ENCODE peak calls at places on chromosome 9, in ten cellular contexts. F is body of pancreas; P is K562; B is ovary; I is neural progenitor cell; R is PC-9; G is uterus; T is CD4-positive, CD25-positive, alpha-beta regulatory T cell; N is psoas muscle; X is kidney. V is an unnamed sample.

GRCh38 chr9:137029058-137029922 is 1.3 kb upstream of the ABCA2 start:
- DNase-seq in G (peak; percentile 72), T (peak; percentile 60), P (peak; percentile 81), N (peak; percentile 85), I (peak; percentile 86), F (peak; percentile 79), B (peak; percentile 74), X (peak; percentile 91), R (peak; percentile 86), V (peak; percentile 44)

GRCh38 chr9:112078432-112078831 is 96.7 kb downstream of the SUSD1 start:
- DNase-seq in I (no peak), P (no peak), G (no peak), F (no peak), X (no peak), R (peak; percentile 68), N (no peak), B (no peak), T (no peak), V (no peak)

GRCh38 chr9:76552751-76553150 is 93.8 kb downstream of the GCNT1 start:
- DNase-seq in T (no peak), B (no peak), X (no peak), R (no peak), N (no peak), P (peak; percentile 12), G (no peak), F (no peak), I (peak; percentile 11), V (no peak)

GRCh38 chr9:104961238-104961637 is 33.3 kb upstream of the ABCA1 start:
- DNase-seq in F (no peak), T (no peak), B (no peak), X (no peak), G (no peak), N (no peak), R (peak; percentile 53), I (no peak), P (peak; percentile 36), V (peak; percentile 11)

GRCh38 chr9:134660407-134660806 is 18.8 kb downstream of the COL5A1 start:
- DNase-seq in I (no peak), F (no peak), B (peak; percentile 18), P (peak; percentile 70), G (no peak), T (no peak), R (no peak), N (peak; percentile 2), X (no peak), V (no peak)

GRCh38 chr9:69542942-69543704 is 129.0 kb downstream of the APBA1 start:
- DNase-seq in P (no peak), G (no peak), F (no peak), R (no peak), X (no peak), T (no peak), B (no peak), I (peak; percentile 93), N (no peak), V (no peak)

GRCh38 chr9:85521331-85522197 is 220.2 kb downstream of the AGTPBP1 start:
- DNase-seq in G (no peak), I (no peak), P (no peak), F (no peak), T (no peak), N (peak; percentile 69), X (no peak), R (no peak), B (no peak), V (no peak)

GRCh38 chr9:96183751-96184150 is 118.2 kb downstream of the HSD17B3 start:
- DNase-seq in T (no peak), G (no peak), X (no peak), N (no peak), B (no peak), R (no peak), F (no peak), P (no peak), I (no peak), V (no peak)

GRCh38 chr9:128316421-128316820 is 5.8 kb downstream of the TRUB2 start:
- DNase-seq in N (no peak), T (no peak), X (no peak), B (no peak), P (no peak), I (no peak), R (no peak), F (no peak), G (no peak), V (no peak)

DNA sequence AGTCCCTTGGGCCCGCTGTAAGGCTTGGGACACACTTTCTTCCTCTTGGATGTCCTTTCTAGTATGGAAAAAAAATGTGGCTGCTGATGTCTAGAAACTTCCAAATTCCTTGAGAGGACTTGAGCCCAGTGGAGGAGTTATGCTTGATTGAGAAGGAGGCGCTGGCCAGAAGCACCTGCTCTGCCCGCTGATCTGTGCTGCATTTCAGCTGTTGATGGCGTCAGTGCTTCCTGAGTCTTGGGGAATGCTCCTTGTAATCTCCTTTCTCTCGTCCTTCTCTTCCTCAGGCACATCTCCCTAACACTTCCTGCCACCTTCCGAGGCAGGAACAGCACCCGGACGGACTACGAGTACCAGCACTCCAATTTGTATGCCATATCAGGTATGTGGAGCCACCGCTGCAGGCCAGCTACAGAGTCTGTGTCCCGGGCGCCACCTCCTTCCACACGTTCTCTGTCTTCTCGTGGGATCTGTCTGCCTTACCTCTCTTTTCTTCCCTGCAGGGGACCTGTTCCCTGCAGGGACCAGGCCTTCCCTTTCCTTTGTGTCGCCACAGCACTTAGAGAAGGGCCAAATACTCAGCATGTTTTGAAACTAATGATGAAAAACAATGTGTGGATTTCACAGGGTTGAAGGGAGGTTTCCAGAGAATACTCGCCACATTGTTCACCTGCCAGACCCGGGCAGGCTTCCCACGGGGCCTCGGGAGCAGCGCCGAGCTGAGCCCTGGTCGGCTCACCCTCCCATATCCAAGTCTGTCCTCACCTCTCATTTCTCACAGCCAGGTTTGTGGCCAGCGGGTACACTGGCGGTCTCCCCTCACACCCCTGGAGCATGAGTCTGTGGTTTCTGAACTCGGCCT is 95.2 kb downstream of the MVB12B start:
- DNase-seq in T (no peak), B (no peak), F (no peak), I (peak; percentile 57), P (no peak), G (no peak), X (no peak), R (no peak), N (peak; percentile 39), V (no peak)
- H3K9me3 ChIP-seq in T (no peaks in the 10 kb centered on the region), B (no peaks in the 10 kb centered on the region), F (no peaks in the 10 kb centered on the region), I (no peaks in the 10 kb centered on the region), P (no peaks in the 10 kb centered on the region), G (no peaks in the 10 kb centered on the region), X (no peaks in the 10 kb centered on the region), R (no peaks in the 10 kb centered on the region), N (no peaks in the 10 kb centered on the region), V (no peaks in the 10 kb centered on the region)

DNA sequence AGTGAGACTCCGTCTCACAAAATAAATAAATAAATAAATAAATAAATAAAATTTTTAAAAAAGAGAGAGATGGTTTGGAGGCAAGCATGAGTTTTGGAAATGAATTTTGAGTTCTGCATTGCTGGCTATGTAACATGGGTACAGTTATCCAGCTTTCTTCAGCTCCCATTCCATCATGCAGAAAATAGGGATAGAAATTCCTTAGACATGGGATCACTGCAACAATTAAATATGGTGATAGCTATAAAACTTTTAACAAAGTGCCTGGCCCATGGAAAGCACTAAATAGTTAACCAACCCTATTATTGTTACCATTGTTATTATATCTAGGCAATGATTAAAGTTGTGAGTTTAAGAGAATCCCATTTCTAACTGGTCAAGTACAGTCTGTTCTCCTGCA is 115.4 kb upstream of the GAS1 start:
- DNase-seq in R (no peak), F (no peak), B (no peak), I (no peak), T (no peak), G (no peak), P (no peak), N (no peak), X (no peak), V (no peak)
- H3K27ac ChIP-seq in R (no peak overlapping the region), F (no peak overlapping the region), B (no peak overlapping the region), I (no peak overlapping the region), T (no peak overlapping the region), G (peak overlapping the region; percentile 66), P (no peak overlapping the region), N (no peak overlapping the region), X (no peak overlapping the region), V (no peak overlapping the region)

DNA sequence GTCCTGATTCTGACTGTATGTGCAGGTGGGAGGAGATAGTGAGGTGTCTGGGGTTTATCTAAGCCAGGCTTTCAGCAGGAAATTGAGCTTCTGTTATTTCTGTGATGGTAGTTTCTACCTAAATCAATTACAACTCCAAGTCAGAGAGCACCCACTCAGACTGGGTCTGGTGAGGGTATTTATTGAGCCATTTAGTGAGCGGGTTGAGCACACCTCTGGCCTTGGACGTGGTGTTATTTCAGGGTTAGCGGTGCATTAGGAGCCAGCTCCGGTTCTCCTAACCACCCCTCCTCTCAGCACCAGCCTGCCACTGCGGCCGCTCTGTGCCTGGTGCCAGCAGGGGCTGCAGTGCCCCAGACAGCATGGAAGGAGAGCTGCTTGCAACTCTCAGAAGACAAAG is 238.9 kb downstream of the CACNA1B start:
- DNase-seq in T (no peak), N (no peak), X (peak; percentile 24), R (no peak), P (no peak), I (no peak), B (no peak), F (no peak), G (no peak), V (no peak)
- H3K9me3 ChIP-seq in T (no peaks in the 10 kb centered on the region), N (no peaks in the 10 kb centered on the region), X (no peaks in the 10 kb centered on the region), R (no peaks in the 10 kb centered on the region), P (no peaks in the 10 kb centered on the region), I (no peaks in the 10 kb centered on the region), B (no peaks in the 10 kb centered on the region), F (no peaks in the 10 kb centered on the region), G (no peaks in the 10 kb centered on the region), V (no peaks in the 10 kb centered on the region)

GRCh38 chr9:36088020-36088419 is 48.5 kb upstream of the GLIPR2 start:
- DNase-seq in I (no peak), F (no peak), N (no peak), P (no peak), X (no peak), T (no peak), G (no peak), R (no peak), B (no peak), V (no peak)

GRCh38 chr9:36092509-36093215 is 43.9 kb upstream of the GLIPR2 start:
- DNase-seq in B (no peak), N (no peak), P (no peak), T (no peak), I (no peak), X (no peak), R (no peak), F (no peak), G (no peak), V (no peak)

GRCh38 chr9:36092014-36092413 is 44.5 kb upstream of the GLIPR2 start:
- DNase-seq in R (no peak), X (no peak), P (no peak), T (no peak), F (no peak), G (no peak), I (no peak), N (no peak), B (no peak), V (no peak)

GRCh38 chr9:36091028-36091953 is 45.2 kb upstream of the GLIPR2 start:
- DNase-seq in N (no peak), F (peak; percentile 54), P (no peak), B (peak; percentile 30), I (no peak), G (no peak), T (no peak), X (no peak), R (no peak), V (no peak)

DNA sequence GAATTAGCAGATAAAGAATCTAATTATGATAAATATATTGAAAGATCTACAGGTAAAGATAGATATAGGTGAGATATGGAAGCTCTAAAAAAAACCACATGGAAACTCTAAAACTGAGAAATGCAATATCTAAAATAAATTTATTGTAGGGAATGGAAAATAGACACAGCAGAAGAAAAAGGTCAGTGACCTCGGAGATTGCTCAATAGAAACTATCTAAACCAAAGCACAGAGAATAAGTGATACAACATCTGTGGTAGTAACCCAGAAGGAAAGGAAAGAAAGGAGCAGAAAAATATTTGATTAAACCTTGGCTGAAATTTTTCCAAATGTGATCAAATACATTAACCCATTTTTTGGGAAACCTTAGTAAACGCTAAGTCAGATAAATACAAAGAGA is 43.1 kb upstream of the GLIPR2 start:
- DNase-seq in G (no peak), F (no peak), P (no peak), T (no peak), I (no peak), B (no peak), R (no peak), X (no peak), N (no peak), V (no peak)
- H3K27ac ChIP-seq in G (no peak overlapping the region), F (no peak overlapping the region), P (no peak overlapping the region), T (no peak overlapping the region), I (no peak overlapping the region), B (no peak overlapping the region), R (no peak overlapping the region), X (no peak overlapping the region), N (no peak overlapping the region), V (no peak overlapping the region)